ENCODE peak calls at places on chromosome 1, in eight cellular contexts. J is left colon, O is T-helper 22 cell, L is neural progenitor cell, N is M059J, R is HuH-7.5, H is GM06990, W is hepatic stellate cell. M is an unnamed sample.

GRCh38 chr1:92831762-92832536 is at the start of gene RPL5:
- DNase-seq in J (peak), O (peak), L (peak), N (peak), R (peak), H (peak), W (peak), M (peak)

GRCh38 chr1:198932351-198932991 is 293.6 kb downstream of the PTPRC start:
- DNase-seq in J (no peak), O (no peak), L (no peak), N (peak), R (no peak), H (no peak), W (no peak), M (peak)

GRCh38 chr1:246597340-246597739 is 31.1 kb downstream of the CNST start:
- DNase-seq in J (peak), O (no peak), L (no peak), N (peak), R (no peak), H (no peak), W (peak), M (no peak)

GRCh38 chr1:245788269-245788668 is 633.5 kb downstream of the KIF26B start:
- DNase-seq in J (no peak), O (no peak), L (no peak), N (peak), R (no peak), H (no peak), W (peak), M (no peak)

GRCh38 chr1:23752909-23753308 is 9.6 kb downstream of the ELOA start:
- DNase-seq in J (no peak), O (no peak), L (no peak), N (no peak), R (no peak), H (no peak), W (no peak), M (no peak)

GRCh38 chr1:96978867-96979266 is 257.3 kb downstream of the PTBP2 start:
- DNase-seq in J (no peak), O (no peak), L (no peak), N (no peak), R (no peak), H (no peak), W (no peak), M (no peak)

GRCh38 chr1:239293350-239294111 is 92.8 kb upstream of the CHRM3 start:
- DNase-seq in J (peak), O (no peak), L (no peak), N (peak), R (no peak), H (no peak), W (no peak), M (no peak)

GRCh38 chr1:109762821-109763645 is 690 bp downstream of the EPS8L3 start:
- DNase-seq in J (peak), O (no peak), L (no peak), N (peak), R (no peak), H (no peak), W (peak), M (no peak)

GRCh38 chr1:52856026-52856425 is 13.5 kb downstream of the ZYG11A start:
- DNase-seq in J (no peak), O (no peak), L (no peak), N (no peak), R (no peak), H (no peak), W (no peak), M (no peak)

GRCh38 chr1:200917291-200917817 is 22.7 kb downstream of the INAVA start:
- DNase-seq in J (no peak), O (no peak), L (peak), N (no peak), R (peak), H (no peak), W (no peak), M (no peak)

GRCh38 chr1:31013187-31013864 is 52.2 kb downstream of the PUM1 start:
- DNase-seq in J (no peak), O (no peak), L (no peak), N (peak), R (no peak), H (peak), W (no peak), M (no peak)

GRCh38 chr1:239368436-239369109 is 17.8 kb upstream of the CHRM3 start:
- DNase-seq in J (peak), O (no peak), L (no peak), N (no peak), R (no peak), H (no peak), W (no peak), M (no peak)

GRCh38 chr1:53376041-53376461 is 48.2 kb upstream of the LRP8 start:
- DNase-seq in J (no peak), O (no peak), L (no peak), N (no peak), R (no peak), H (no peak), W (no peak), M (no peak)

GRCh38 chr1:147651466-147651865 is 18.9 kb downstream of the ACP6 start:
- DNase-seq in J (no peak), O (no peak), L (peak), N (peak), R (no peak), H (no peak), W (no peak), M (no peak)

GRCh38 chr1:3787347-3787710 is 9.0 kb downstream of the LRRC47 start:
- DNase-seq in J (no peak), O (peak), L (no peak), N (no peak), R (no peak), H (no peak), W (no peak), M (no peak)

GRCh38 chr1:225651376-225651871 is 1.5 kb downstream of the ENAH start:
- DNase-seq in J (no peak), O (no peak), L (no peak), N (peak), R (no peak), H (no peak), W (no peak), M (no peak)

GRCh38 chr1:183512450-183512849 is 40.2 kb downstream of the SMG7 start:
- DNase-seq in J (no peak), O (no peak), L (no peak), N (no peak), R (no peak), H (no peak), W (no peak), M (no peak)